ENCODE peak calls at places on chromosomes 2 and 18, in five cellular contexts. U, N, C, A and S are unnamed samples.

GRCh38 chr2:215973954-215974699 is 39.2 kb downstream of the MREG start:
- DNase-seq in U (no peak), N (no peak), C (peak), A (no peak), S (peak)

GRCh38 chr2:168703926-168704325 is 98.5 kb upstream of the NOSTRIN start:
- DNase-seq in U (no peak), N (no peak), C (no peak), A (no peak), S (no peak)

GRCh38 chr2:96876036-96876810 is 6.3 kb upstream of the SEMA4C start:
- DNase-seq in U (no peak), N (no peak), C (no peak), A (no peak), S (no peak)

GRCh38 chr2:9240745-9241144 is 34.1 kb downstream of the ASAP2 start:
- DNase-seq in U (no peak), N (no peak), C (no peak), A (no peak), S (peak)

GRCh38 chr18:3950668-3951413 is 500.9 kb downstream of the TGIF1 start:
- DNase-seq in U (no peak), N (no peak), C (no peak), A (no peak), S (no peak)

GRCh38 chr2:143029141-143029540 is 100.1 kb upstream of the ARHGAP15 start:
- DNase-seq in U (no peak), N (no peak), C (no peak), A (no peak), S (no peak)

GRCh38 chr2:10162586-10163497 is 40.3 kb downstream of the RRM2 start:
- DNase-seq in U (no peak), N (no peak), C (no peak), A (no peak), S (no peak)

GRCh38 chr2:113206251-113206650 is 32.5 kb downstream of the PSD4 start:
- DNase-seq in U (no peak), N (no peak), C (no peak), A (no peak), S (no peak)

GRCh38 chr2:64234785-64235184 is 90.6 kb upstream of the PELI1 start:
- DNase-seq in U (no peak), N (no peak), C (no peak), A (no peak), S (no peak)

GRCh38 chr18:48875942-48876511 is 74.7 kb downstream of the SMAD7 start:
- DNase-seq in U (no peak), N (no peak), C (no peak), A (no peak), S (no peak)

GRCh38 chr2:173264603-173265366 is 89.9 kb upstream of the CDCA7 start:
- DNase-seq in U (no peak), N (peak), C (peak), A (no peak), S (no peak)

GRCh38 chr2:72780483-72780882 is 45.4 kb downstream of the EXOC6B start:
- DNase-seq in U (no peak), N (no peak), C (no peak), A (no peak), S (no peak)

GRCh38 chr18:31610841-31611240 is 19.2 kb downstream of the TTR start:
- DNase-seq in U (no peak), N (peak), C (no peak), A (no peak), S (no peak)

GRCh38 chr2:73239776-73240175 is 5.7 kb downstream of the CCT7 start:
- DNase-seq in U (no peak), N (no peak), C (no peak), A (no peak), S (no peak)

GRCh38 chr2:143716527-143716926 is 587.3 kb downstream of the ARHGAP15 start:
- DNase-seq in U (no peak), N (no peak), C (no peak), A (no peak), S (no peak)

GRCh38 chr2:151437630-151438029 is 27.9 kb downstream of the RIF1 start:
- DNase-seq in U (no peak), N (peak), C (no peak), A (no peak), S (no peak)

GRCh38 chr18:7565677-7566076 is 1.4 kb upstream of the PTPRM start:
- DNase-seq in U (no peak), N (no peak), C (no peak), A (no peak), S (no peak)

GRCh38 chr2:100820346-100821254 is 661 bp downstream of the NPAS2 start:
- DNase-seq in U (peak), N (no peak), C (no peak), A (no peak), S (no peak)

GRCh38 chr2:96506016-96506906 is 1.1 kb upstream of the NEURL3 start:
- DNase-seq in U (no peak), N (no peak), C (no peak), A (no peak), S (no peak)

GRCh38 chr18:524496-524895 is 24.0 kb upstream of the COLEC12 start:
- DNase-seq in U (no peak), N (no peak), C (no peak), A (peak), S (no peak)

DNA sequence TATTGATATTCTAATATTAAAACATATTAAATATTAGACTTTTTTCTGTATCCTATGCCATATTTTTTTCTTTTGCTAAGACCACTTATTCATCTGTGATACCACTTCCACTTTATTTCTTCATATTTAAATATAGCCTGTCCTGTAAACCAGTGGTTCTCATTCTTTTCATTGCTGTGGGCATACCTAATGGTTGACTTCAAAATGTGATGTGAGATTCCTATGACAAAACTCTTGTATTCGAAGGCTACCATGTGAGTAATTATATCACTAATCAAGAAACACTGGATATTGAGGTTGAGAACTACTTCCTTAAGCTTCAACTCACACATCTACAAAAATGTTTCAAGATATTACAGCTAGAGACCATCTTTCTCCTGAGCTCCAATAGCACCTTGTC is 3.6 kb downstream of the SCRN3 start:
- DNase-seq in U (no peak), N (no peak), C (no peak), A (no peak), S (no peak)
- H3K27ac ChIP-seq in U (no peak), N (no peak), C (no peak), A (no peak), S (no peak)

DNA sequence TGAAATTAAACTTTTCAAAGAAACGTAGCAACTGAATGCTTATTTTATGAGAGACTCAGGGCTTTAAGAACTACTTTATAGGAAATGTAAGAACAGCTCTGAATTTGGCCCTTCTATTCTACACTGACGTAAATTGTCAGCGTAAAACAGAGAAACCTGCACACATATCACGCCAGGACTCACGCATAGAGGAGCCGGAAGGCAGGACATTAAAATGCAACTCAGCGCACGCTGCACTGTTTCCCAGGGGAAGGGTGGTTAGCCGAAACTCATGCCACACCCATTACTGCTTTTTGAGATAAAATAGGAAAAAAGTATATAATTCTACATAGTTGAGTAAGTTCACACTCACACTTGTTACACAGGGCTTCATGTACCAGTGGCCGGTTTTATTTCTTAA is 7.4 kb downstream of the TUBB6 start:
- DNase-seq in U (no peak), N (no peak), C (no peak), A (no peak), S (no peak)
- H3K27ac ChIP-seq in U (no peak), N (no peak), C (no peak), A (no peak), S (peak)

DNA sequence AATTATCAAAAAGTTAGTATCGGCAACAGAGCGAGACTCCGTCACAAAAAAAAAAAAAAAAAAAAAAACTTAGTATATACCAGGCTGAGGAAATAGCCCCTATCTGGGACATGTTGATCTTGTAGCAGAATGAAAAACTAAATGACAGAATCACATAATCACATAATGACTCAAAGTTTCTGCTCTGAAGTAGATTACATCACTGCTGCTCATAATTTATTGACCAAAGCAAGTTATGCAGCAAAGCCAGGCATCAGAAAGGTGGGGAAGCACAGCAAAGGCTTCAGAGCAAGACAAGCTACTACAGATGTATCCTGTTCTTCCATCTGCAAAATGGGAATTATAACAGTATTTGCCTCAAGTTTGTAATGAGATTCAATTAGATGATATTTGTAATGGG is 68.1 kb downstream of the BOD1L2 start:
- DNase-seq in U (no peak), N (no peak), C (no peak), A (no peak), S (no peak)
- H3K27ac ChIP-seq in U (no peak), N (no peak), C (no peak), A (no peak), S (no peak)

GRCh38 chr2:99420031-99420430 is 69.8 kb downstream of the REV1 start:
- DNase-seq in U (no peak), N (no peak), C (no peak), A (no peak), S (no peak)
- H3K27ac ChIP-seq in U (no peak), N (no peak), C (no peak), A (no peak), S (no peak)

DNA sequence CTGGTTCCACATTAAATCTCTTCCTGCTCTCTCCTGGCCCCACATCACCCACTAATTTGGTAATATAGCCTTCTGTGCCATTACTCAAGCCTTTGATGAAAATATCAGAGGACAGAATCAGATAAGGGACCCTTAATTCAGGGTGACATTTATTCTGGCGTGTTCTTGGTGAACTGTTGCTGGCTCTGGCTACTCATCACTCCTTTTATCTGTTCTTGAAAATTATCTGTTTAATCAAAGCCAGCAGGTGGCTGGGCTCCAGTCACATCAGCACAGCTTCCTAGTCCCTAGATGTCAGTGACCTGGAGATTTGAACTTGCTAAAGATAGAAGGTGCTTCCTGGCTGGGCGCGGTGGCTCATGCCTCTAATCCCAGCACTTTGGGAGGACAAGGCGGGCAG is 26.9 kb upstream of the SLC35F6 start:
- DNase-seq in U (no peak), N (no peak), C (no peak), A (no peak), S (no peak)
- H3K27ac ChIP-seq in U (no peak), N (no peak), C (no peak), A (no peak), S (no peak)

DNA sequence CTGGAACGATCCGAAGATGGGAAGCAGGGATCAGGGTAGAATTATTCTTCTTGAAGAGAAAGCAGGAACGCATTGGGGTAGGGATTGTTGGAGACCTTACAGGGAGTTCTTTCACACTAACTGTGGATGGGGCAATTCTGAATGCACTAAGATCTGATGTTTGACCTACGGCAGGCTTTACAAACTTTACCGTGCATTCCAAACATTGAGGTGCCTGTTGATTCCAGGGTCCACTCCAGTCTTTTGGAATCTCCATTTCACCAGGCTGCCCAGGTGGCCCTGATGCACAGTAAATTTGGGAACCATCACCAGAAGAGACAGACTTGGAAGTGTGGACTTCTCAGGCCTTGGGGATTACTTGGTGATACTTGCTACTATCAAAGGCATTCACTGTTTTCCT is 76.9 kb downstream of the RFTN2 start:
- DNase-seq in U (no peak), N (no peak), C (no peak), A (no peak), S (no peak)
- H3K27ac ChIP-seq in U (no peak), N (no peak), C (no peak), A (no peak), S (no peak)

GRCh38 chr2:11748861-11749645 is 2.6 kb downstream of the LPIN1 start:
- DNase-seq in U (no peak), N (peak), C (no peak), A (no peak), S (no peak)

GRCh38 chr2:11749646-11750349 is 3.4 kb downstream of the LPIN1 start:
- DNase-seq in U (no peak), N (peak), C (no peak), A (no peak), S (no peak)

GRCh38 chr2:11748018-11748860 is 1.8 kb downstream of the LPIN1 start:
- DNase-seq in U (no peak), N (peak), C (no peak), A (no peak), S (no peak)

GRCh38 chr2:11750917-11751316 is 4.5 kb downstream of the LPIN1 start:
- DNase-seq in U (no peak), N (peak), C (peak), A (no peak), S (peak)

DNA sequence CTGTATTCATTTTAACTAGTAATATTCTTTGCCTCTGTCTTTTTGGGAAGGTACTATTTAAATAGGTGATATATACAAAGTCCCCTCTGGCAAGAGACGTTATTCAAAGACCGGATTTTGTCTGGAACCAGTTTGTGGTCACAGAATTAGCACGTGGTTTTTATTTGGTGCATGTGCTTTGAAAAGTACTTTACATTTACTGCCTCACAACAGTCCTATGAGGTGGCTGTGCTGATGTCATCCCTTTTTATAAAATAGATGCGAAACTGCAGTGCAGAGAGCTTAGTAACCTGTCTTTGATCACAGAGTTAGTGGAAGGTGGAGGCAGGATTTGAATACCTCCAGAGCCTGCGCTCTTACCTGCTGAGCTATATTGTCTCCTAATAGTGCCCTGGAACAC is 4.0 kb downstream of the LPIN1 start:
- DNase-seq in U (peak), N (peak), C (no peak), A (no peak), S (no peak)
- H3K27ac ChIP-seq in U (no peak), N (peak), C (peak), A (no peak), S (peak)

GRCh38 chr18:58814317-58814716 is 50.4 kb upstream of the ZNF532 start:
- DNase-seq in U (no peak), N (no peak), C (no peak), A (no peak), S (no peak)
- H3K27ac ChIP-seq in U (no peak), N (no peak), C (no peak), A (no peak), S (no peak)